ENCODE peak calls at places on chromosomes 3 and 15, in eight cellular contexts. Q is endodermal cell; I is ovary; P is AG04450; Z is CD8-positive, alpha-beta T cell; G is mesendoderm; W is MG63; U is GM12864. Y is an unnamed sample.

GRCh38 chr3:104102386-104102785 is 1264.3 kb upstream of the ALCAM start:
- DNase-seq in I (no peak), P (peak), Z (no peak), G (peak), Q (peak), W (no peak), U (peak), Y (peak)

GRCh38 chr3:98563661-98564281 is 29.6 kb downstream of the CPOX start:
- DNase-seq in U (no peak), W (no peak), I (no peak), G (no peak), Z (no peak), Q (no peak), P (no peak), Y (peak)

GRCh38 chr3:146638718-146639117 is 33.6 kb upstream of the PLSCR5 start:
- DNase-seq in G (no peak), Q (no peak), P (no peak), W (no peak), Z (no peak), U (no peak), I (no peak), Y (no peak)

GRCh38 chr3:126545544-126545943 is 13.2 kb downstream of the C3orf22 start:
- DNase-seq in W (no peak), Q (peak), G (no peak), Z (peak), U (no peak), I (no peak), P (no peak), Y (no peak)

GRCh38 chr3:147462856-147463255 is 53.7 kb downstream of the ZIC1 start:
- DNase-seq in P (no peak), W (no peak), I (no peak), Z (no peak), Q (no peak), G (no peak), U (no peak), Y (no peak)

GRCh38 chr3:170476291-170476690 is 57.6 kb downstream of the CLDN11 start:
- DNase-seq in P (no peak), W (peak), I (no peak), Q (peak), G (peak), U (no peak), Z (no peak), Y (no peak)

GRCh38 chr3:30203301-30203700 is 403.1 kb upstream of the TGFBR2 start:
- DNase-seq in P (peak), U (no peak), Z (no peak), G (no peak), W (no peak), Q (no peak), I (no peak), Y (no peak)

GRCh38 chr15:39787479-39787878 is 4.8 kb upstream of the FSIP1 start:
- DNase-seq in U (no peak), I (no peak), Q (peak), W (no peak), G (peak), P (no peak), Z (no peak), Y (no peak)

GRCh38 chr3:11581237-11582122 is 62.2 kb downstream of the VGLL4 start:
- DNase-seq in I (no peak), W (no peak), P (no peak), G (peak), U (no peak), Z (no peak), Q (no peak), Y (no peak)

GRCh38 chr3:108073712-108074431 is 17.0 kb downstream of the CD47 start:
- DNase-seq in I (no peak), Z (no peak), G (no peak), Q (no peak), W (peak), U (no peak), P (no peak), Y (no peak)

DNA sequence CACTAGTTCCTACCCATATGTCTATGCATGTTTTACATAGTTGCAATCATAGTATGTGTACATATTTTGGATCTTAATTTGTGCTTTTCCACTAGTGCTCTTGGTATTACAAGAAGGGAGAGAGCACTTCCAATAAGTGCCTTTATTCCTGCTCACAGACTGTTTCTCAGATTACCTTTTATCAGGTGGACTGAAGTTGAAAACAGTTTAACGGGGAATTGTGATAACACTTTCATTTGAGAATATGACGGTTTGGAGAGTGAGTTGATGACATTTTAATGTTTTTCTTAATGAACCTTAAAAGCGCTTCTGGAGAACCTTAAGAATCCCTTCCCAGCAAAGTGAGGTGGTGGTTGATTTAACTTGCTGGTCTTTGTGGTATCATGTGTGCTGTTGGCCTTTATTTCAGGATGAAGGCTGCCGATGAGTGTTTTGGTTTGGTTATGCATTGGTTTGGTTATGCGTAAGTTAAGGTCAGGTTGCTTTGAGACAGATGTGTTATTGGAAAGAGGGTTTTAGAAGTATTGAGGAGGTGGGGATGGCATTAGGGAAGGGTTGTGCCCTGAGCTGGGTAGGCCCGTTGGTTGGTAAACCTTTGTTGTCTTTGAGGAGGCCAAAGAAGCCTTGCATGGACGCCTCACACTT is 2.8 kb downstream of the EDEM1 start:
- DNase-seq in Q (no peak), Z (no peak), U (no peak), P (no peak), G (no peak), I (no peak), W (no peak), Y (no peak)
- H3K4me3 ChIP-seq in Q (peak), Z (peak), U (peak), P (peak), G (no peak), I (no peak), W (no peak), Y (peak)

GRCh38 chr15:46365612-46366011 is 730.8 kb downstream of the SQOR start:
- DNase-seq in Q (no peak), W (peak), Z (no peak), G (no peak), P (no peak), I (no peak), U (no peak), Y (no peak)
- H3K4me3 ChIP-seq in Q (no peak), W (no peak), Z (no peak), G (no peak), P (no peak), I (no peak), U (no peak), Y (no peak)

GRCh38 chr15:64748251-64748650 is 27.1 kb downstream of the RBPMS2 start:
- DNase-seq in W (no peak), P (no peak), Z (no peak), U (no peak), Q (no peak), G (no peak), I (no peak), Y (no peak)

GRCh38 chr15:64747578-64747977 is 27.8 kb downstream of the RBPMS2 start:
- DNase-seq in W (no peak), G (no peak), I (no peak), Z (no peak), Q (no peak), P (no peak), U (no peak), Y (no peak)

GRCh38 chr15:64749167-64749566 is 26.2 kb downstream of the RBPMS2 start:
- DNase-seq in W (peak), G (no peak), Q (no peak), I (no peak), U (no peak), P (peak), Z (no peak), Y (no peak)

GRCh38 chr15:64751464-64751863 is 23.9 kb downstream of the RBPMS2 start:
- DNase-seq in G (peak), I (no peak), W (no peak), Q (peak), U (no peak), P (no peak), Z (no peak), Y (no peak)

DNA sequence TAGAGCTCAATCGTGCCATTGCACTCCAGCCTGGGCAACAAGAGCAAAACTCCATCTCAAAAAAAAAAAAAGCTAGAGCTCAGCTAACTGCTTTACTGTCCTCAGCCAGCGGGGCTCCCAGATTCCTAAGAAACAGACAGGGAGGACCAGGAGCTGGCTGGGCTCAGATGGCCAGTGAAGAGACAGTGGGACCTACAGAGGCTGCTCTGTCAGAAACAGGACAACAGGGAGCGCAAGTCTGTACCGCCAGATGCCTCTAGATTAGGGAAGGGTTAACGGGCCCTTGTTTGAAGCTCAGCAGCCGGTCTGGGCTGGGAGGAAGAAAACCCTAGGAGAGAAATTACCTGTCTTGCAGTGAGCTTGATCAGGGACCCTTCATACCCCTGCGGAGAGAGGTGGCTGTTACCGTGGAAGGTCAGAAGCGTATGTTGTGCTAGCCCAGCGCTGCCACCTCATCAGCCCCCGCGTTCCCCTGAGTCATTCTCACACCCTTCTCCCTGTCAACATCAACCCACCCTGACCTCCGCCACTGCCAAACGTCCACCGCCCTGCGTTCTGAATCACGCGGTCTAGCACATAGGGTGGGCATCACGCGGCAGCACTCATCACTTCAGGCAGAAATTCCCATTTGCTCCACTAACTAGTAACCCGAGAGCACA is 25.3 kb downstream of the RBPMS2 start:
- DNase-seq in Z (no peak), U (no peak), W (no peak), P (no peak), Q (peak), G (peak), I (no peak), Y (no peak)
- H3K4me3 ChIP-seq in Z (no peak), U (no peak), W (no peak), P (no peak), Q (no peak), G (no peak), I (no peak), Y (no peak)

DNA sequence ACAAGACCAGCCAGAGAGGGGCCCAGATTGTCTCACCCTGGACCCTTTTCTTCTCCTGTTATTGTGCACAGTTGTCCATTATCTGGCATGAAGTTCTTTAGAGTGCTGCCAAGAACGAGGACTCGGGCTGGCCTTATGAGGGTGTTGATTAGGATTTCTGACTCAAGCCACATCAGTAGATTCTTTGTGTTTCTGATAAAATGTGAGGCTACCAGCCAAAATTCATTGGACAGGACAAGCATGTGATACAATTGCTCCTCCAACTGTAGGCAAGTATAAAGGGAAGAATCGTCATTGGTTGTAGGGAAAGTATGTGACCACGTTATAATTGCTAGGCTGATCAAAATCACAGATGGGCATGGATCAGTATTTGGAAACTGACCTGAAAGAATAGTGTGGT is 99.2 kb upstream of the TMC3 start:
- DNase-seq in Q (no peak), P (no peak), Z (no peak), G (no peak), U (no peak), W (no peak), I (no peak), Y (no peak)
- H3K4me3 ChIP-seq in Q (no peak), P (no peak), Z (no peak), G (no peak), U (no peak), W (no peak), I (no peak), Y (no peak)

DNA sequence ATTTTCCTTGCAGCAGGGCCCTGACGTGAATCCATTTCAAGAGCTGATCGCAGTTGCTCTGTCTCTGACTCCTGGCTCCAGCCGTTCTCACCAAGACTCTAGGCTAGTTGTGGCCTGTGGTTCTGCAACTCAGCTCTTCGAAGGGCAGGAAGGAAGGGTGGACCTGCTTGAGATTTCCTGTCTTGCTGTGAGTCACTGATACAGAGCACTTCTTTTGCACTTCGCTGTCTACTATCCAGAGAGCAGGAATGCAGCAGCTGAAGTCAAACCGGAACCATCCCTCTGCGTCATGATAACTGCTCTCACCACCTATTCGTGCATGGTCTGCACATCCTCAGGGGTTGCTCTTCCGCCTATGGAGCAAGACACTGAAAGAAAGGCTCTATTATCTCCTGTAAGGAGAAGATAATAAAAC is 59.7 kb downstream of the RAP2B start:
- DNase-seq in W (peak), Q (peak), G (peak), P (peak), U (peak), Z (peak), I (peak), Y (peak)
- H3K4me3 ChIP-seq in W (no peak), Q (no peak), G (no peak), P (no peak), U (no peak), Z (peak), I (no peak), Y (peak)

GRCh38 chr3:181862502-181862901 is 150.8 kb downstream of the SOX2 start:
- DNase-seq in I (no peak), Z (no peak), G (no peak), W (no peak), Q (no peak), U (no peak), P (no peak), Y (no peak)

GRCh38 chr3:181855825-181856224 is 144.1 kb downstream of the SOX2 start:
- DNase-seq in U (no peak), W (no peak), G (peak), I (no peak), P (no peak), Q (peak), Z (no peak), Y (no peak)

GRCh38 chr3:181860243-181860642 is 148.5 kb downstream of the SOX2 start:
- DNase-seq in Q (peak), W (no peak), G (no peak), P (no peak), Z (no peak), I (no peak), U (no peak), Y (no peak)

DNA sequence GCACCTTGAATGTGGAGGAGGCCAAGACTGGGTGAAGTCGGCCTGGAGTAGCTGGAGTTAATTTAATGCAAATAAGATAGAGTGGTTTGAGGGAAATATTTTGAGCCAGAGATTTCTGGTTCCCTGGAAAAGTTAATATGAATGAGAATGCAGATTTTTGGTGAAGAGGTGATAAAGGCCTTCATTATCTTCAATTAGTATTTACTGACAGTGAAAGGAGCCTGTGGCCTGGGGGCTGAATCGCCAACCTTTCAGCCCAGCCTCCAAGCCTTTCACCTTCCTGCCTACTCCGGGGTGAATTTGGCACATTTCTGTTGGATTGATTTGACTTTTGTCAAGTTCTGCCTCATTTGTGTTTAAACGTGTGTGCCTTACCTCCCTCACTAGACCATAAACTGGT is 147.8 kb downstream of the SOX2 start:
- DNase-seq in Z (no peak), U (no peak), P (no peak), I (no peak), W (no peak), G (peak), Q (peak), Y (no peak)
- H3K4me3 ChIP-seq in Z (no peak), U (no peak), P (no peak), I (no peak), W (no peak), G (no peak), Q (no peak), Y (no peak)

GRCh38 chr3:105195260-105195659 is 171.4 kb upstream of the ALCAM start:
- DNase-seq in W (peak), I (no peak), Z (no peak), P (no peak), Q (no peak), U (no peak), G (no peak), Y (no peak)

GRCh38 chr3:105199217-105199616 is 167.5 kb upstream of the ALCAM start:
- DNase-seq in Q (no peak), I (no peak), W (no peak), P (no peak), G (no peak), U (no peak), Z (no peak), Y (no peak)

GRCh38 chr3:105197863-105198262 is 168.8 kb upstream of the ALCAM start:
- DNase-seq in P (no peak), W (no peak), I (no peak), G (no peak), U (no peak), Z (no peak), Q (no peak), Y (no peak)
- H3K4me3 ChIP-seq in P (no peak), W (no peak), I (no peak), G (no peak), U (no peak), Z (no peak), Q (no peak), Y (no peak)

GRCh38 chr15:62564889-62565288 is 399.8 kb upstream of the C2CD4B start:
- DNase-seq in I (no peak), W (no peak), U (no peak), Z (no peak), G (peak), Q (no peak), P (no peak), Y (no peak)

GRCh38 chr15:62559049-62559733 is 394.1 kb upstream of the C2CD4B start:
- DNase-seq in Q (no peak), W (peak), I (peak), Z (no peak), U (no peak), P (no peak), G (peak), Y (no peak)

GRCh38 chr15:62560943-62561571 is 396.0 kb upstream of the C2CD4B start:
- DNase-seq in Q (peak), I (no peak), G (peak), U (no peak), Z (no peak), W (no peak), P (no peak), Y (no peak)

GRCh38 chr15:62558640-62559039 is 393.6 kb upstream of the C2CD4B start:
- DNase-seq in G (peak), I (no peak), W (no peak), Q (peak), P (no peak), Z (no peak), U (no peak), Y (no peak)

GRCh38 chr15:62561572-62561970 is 396.5 kb upstream of the C2CD4B start:
- DNase-seq in U (no peak), W (no peak), G (no peak), Q (no peak), I (no peak), P (no peak), Z (no peak), Y (no peak)
- H3K4me3 ChIP-seq in U (no peak), W (no peak), G (no peak), Q (no peak), I (no peak), P (no peak), Z (no peak), Y (no peak)

GRCh38 chr3:73621388-73621787 is 3.4 kb downstream of the PDZRN3 start:
- DNase-seq in U (no peak), G (no peak), I (no peak), W (peak), Z (no peak), Q (no peak), P (no peak), Y (no peak)
- H3K4me3 ChIP-seq in U (no peak), G (no peak), I (peak), W (peak), Z (no peak), Q (peak), P (peak), Y (peak)

Y was measured in SK-N-MC.